ENCODE peak calls at places on chromosomes 3 and 15, in eight cellular contexts. J is activated T-helper 1 cell treated with anti-CD3 and anti-CD28 coated beads, Interleukin-2, amount 50 U/mL, for 16 hours; E is ACHN; S is NCI-H2081; O is ovary; Y is posterior cingulate gyrus; C is adipocyte; H is B cell. I is an unnamed sample.

GRCh38 chr3:183554377-183554776 is 1.1 kb downstream of the KLHL6 start:
- DNase-seq in H (peak; percentile 37), C (no peak), J (no peak), Y (no peak), E (no peak), O (no peak), S (no peak), I (no peak)

GRCh38 chr15:76345880-76346665 is 9.5 kb downstream of the ISL2 start:
- DNase-seq in S (no peak), O (no peak), C (peak; percentile 23), Y (no peak), H (peak; percentile 60), J (no peak), E (no peak), I (no peak)

GRCh38 chr3:64691051-64691450 is 3.3 kb upstream of the ADAMTS9 start:
- DNase-seq in J (no peak), E (no peak), S (no peak), H (no peak), C (no peak), Y (no peak), O (no peak), I (no peak)

GRCh38 chr15:40160689-40161688 is at the start of gene BUB1B:
- DNase-seq in C (peak; percentile 98), O (peak; percentile 88), J (peak; percentile 81), S (peak; percentile 95), E (peak; percentile 91), Y (peak; percentile 91), H (peak; percentile 95), I (peak; percentile 96)

GRCh38 chr15:69410290-69410874 is 3.8 kb upstream of the KIF23 start:
- DNase-seq in H (no peak), O (no peak), Y (peak; percentile 33), S (no peak), C (peak; percentile 16), J (no peak), E (peak; percentile 77), I (peak; percentile 73)

GRCh38 chr15:62736756-62737155 is 305.8 kb upstream of the TPM1 start:
- DNase-seq in O (no peak), J (no peak), C (no peak), H (no peak), S (no peak), Y (no peak), E (no peak), I (no peak)

GRCh38 chr3:106116733-106117489 is 248.1 kb upstream of the CBLB start:
- DNase-seq in E (no peak), Y (no peak), C (no peak), S (no peak), O (no peak), J (no peak), H (no peak), I (no peak)

GRCh38 chr3:4207672-4208071 is 95.5 kb upstream of the SETMAR start:
- DNase-seq in H (no peak), O (no peak), E (no peak), J (no peak), Y (no peak), S (no peak), C (no peak), I (no peak)

GRCh38 chr3:119600732-119601131 is 3.0 kb downstream of the PLA1A start:
- DNase-seq in O (no peak), S (no peak), H (peak; percentile 44), Y (no peak), C (no peak), J (no peak), E (peak; percentile 12), I (no peak)

GRCh38 chr3:99648091-99648490 is 9.7 kb downstream of the COL8A1 start:
- DNase-seq in C (no peak), S (no peak), O (no peak), J (no peak), Y (no peak), E (peak; percentile 79), H (no peak), I (no peak)

GRCh38 chr3:186081678-186082077 is 27.2 kb downstream of the ETV5 start:
- DNase-seq in E (no peak), O (no peak), Y (no peak), C (no peak), H (no peak), S (no peak), J (no peak), I (no peak)

GRCh38 chr15:50854594-50855490 is 53.6 kb upstream of the AP4E1 start:
- DNase-seq in C (peak; percentile 83), O (no peak), J (no peak), Y (no peak), S (no peak), H (peak; percentile 52), E (no peak), I (no peak)

GRCh38 chr3:97256060-97256459 is 441.7 kb downstream of the EPHA6 start:
- DNase-seq in H (no peak), C (peak; percentile 3), S (no peak), O (no peak), E (no peak), J (no peak), Y (no peak), I (no peak)

GRCh38 chr15:40448354-40448753 is 7.6 kb downstream of the BAHD1 start:
- DNase-seq in H (no peak), O (no peak), S (no peak), E (no peak), J (no peak), C (no peak), Y (no peak), I (no peak)

GRCh38 chr15:36392666-36393266 is 186.7 kb upstream of the CDIN1 start:
- DNase-seq in J (no peak), E (no peak), H (no peak), S (no peak), O (no peak), Y (no peak), C (no peak), I (no peak)

GRCh38 chr15:33612721-33613304 is 302.0 kb downstream of the RYR3 start:
- DNase-seq in O (no peak), S (no peak), E (peak; percentile 41), H (no peak), J (no peak), C (no peak), Y (no peak), I (no peak)

GRCh38 chr3:30655187-30655812 is 48.9 kb downstream of the TGFBR2 start:
- DNase-seq in E (no peak), S (no peak), Y (no peak), O (no peak), C (no peak), H (peak; percentile 54), J (no peak), I (no peak)

GRCh38 chr15:34154725-34155204 is 52.9 kb downstream of the PGBD4 start:
- DNase-seq in C (no peak), H (no peak), O (no peak), J (no peak), S (no peak), E (peak; percentile 19), Y (no peak), I (no peak)

GRCh38 chr3:145170101-145170500 is 990.9 kb downstream of the PLOD2 start:
- DNase-seq in E (no peak), C (no peak), H (no peak), J (no peak), Y (no peak), S (no peak), O (no peak), I (no peak)

GRCh38 chr3:31634485-31634884 is 101.8 kb downstream of the STT3B start:
- DNase-seq in O (no peak), J (no peak), E (no peak), S (no peak), H (no peak), C (peak; percentile 93), Y (no peak), I (peak; percentile 14)

GRCh38 chr3:30198162-30198561 is 408.2 kb upstream of the TGFBR2 start:
- DNase-seq in S (no peak), E (no peak), H (no peak), C (peak; percentile 45), O (no peak), Y (no peak), J (no peak), I (no peak)

GRCh38 chr3:14780927-14781507 is 37.7 kb upstream of the FGD5 start:
- DNase-seq in S (no peak), H (peak; percentile 22), Y (no peak), E (peak; percentile 55), J (no peak), O (no peak), C (peak; percentile 20), I (peak; percentile 19)

GRCh38 chr15:57598346-57598745 is 6.6 kb downstream of the MYZAP start:
- DNase-seq in O (no peak), C (no peak), J (no peak), S (no peak), Y (no peak), H (no peak), E (no peak), I (no peak)

GRCh38 chr3:109339714-109340648 is 2.6 kb upstream of the DPPA4 start:
- DNase-seq in E (no peak), O (no peak), Y (no peak), C (no peak), S (no peak), J (no peak), H (no peak), I (no peak)

GRCh38 chr15:39281094-39281493 is 299.8 kb upstream of the THBS1 start:
- DNase-seq in O (no peak), C (no peak), Y (no peak), H (no peak), S (no peak), E (no peak), J (no peak), I (no peak)

GRCh38 chr3:142886938-142887337 is 1.9 kb downstream of the PCOLCE2 start:
- DNase-seq in S (no peak), E (no peak), J (no peak), O (no peak), C (peak; percentile 24), H (no peak), Y (no peak), I (no peak)

GRCh38 chr3:187545391-187545790 is 124.8 kb downstream of the SST start:
- DNase-seq in E (no peak), O (no peak), H (no peak), Y (no peak), S (no peak), J (no peak), C (no peak), I (no peak)

GRCh38 chr15:80551348-80551747 is 143.8 kb upstream of the ABHD17C start:
- DNase-seq in J (no peak), H (no peak), C (no peak), O (no peak), S (no peak), Y (no peak), E (no peak), I (no peak)

GRCh38 chr15:86611392-86612040 is 531.8 kb downstream of the AGBL1 start:
- DNase-seq in J (peak; percentile 1), S (no peak), C (no peak), O (no peak), Y (no peak), H (no peak), E (no peak), I (no peak)

GRCh38 chr3:129268396-129268795 is 10.3 kb upstream of the HMCES start:
- DNase-seq in H (no peak), C (no peak), J (no peak), Y (no peak), S (no peak), E (no peak), O (no peak), I (no peak)

GRCh38 chr15:38651328-38652038 is 86.9 kb upstream of the RASGRP1 start:
- DNase-seq in O (no peak), S (no peak), H (peak; percentile 58), E (no peak), Y (no peak), C (no peak), J (peak; percentile 12), I (no peak)

GRCh38 chr3:150098621-150099020 is 127.9 kb upstream of the PFN2 start:
- DNase-seq in J (no peak), C (no peak), O (no peak), S (no peak), H (no peak), Y (no peak), E (no peak), I (no peak)

GRCh38 chr3:28673438-28673837 is 324.8 kb upstream of the AZI2 start:
- DNase-seq in Y (no peak), O (no peak), C (no peak), S (no peak), J (no peak), H (no peak), E (no peak), I (no peak)

GRCh38 chr3:31343075-31343474 is 189.7 kb upstream of the STT3B start:
- DNase-seq in H (no peak), C (peak; percentile 3), E (no peak), Y (no peak), S (no peak), O (no peak), J (no peak), I (no peak)

I was measured in G401.